ENCODE peak calls at places on chromosomes 7 and 10, in five cellular contexts. M, R, P, D and Q are unnamed samples.

GRCh38 chr7:37216156-37216839 is 232.4 kb downstream of the ELMO1 start:
- DNase-seq in M (no peak), R (no peak), P (no peak), D (no peak), Q (no peak)

GRCh38 chr7:156650042-156650441 is 9.5 kb downstream of the RNF32 start:
- DNase-seq in M (peak), R (peak), P (no peak), D (no peak), Q (peak)

GRCh38 chr10:89351402-89352038 is 23.7 kb downstream of the IFIT3 start:
- DNase-seq in M (no peak), R (peak), P (no peak), D (no peak), Q (no peak)

GRCh38 chr7:158074896-158075632 is 512.6 kb downstream of the PTPRN2 start:
- DNase-seq in M (peak), R (no peak), P (no peak), D (no peak), Q (no peak)

GRCh38 chr7:11709240-11709639 is 122.8 kb downstream of the THSD7A start:
- DNase-seq in M (no peak), R (no peak), P (no peak), D (no peak), Q (no peak)

GRCh38 chr7:44060948-44061644 is 4.3 kb downstream of the PGAM2 start:
- DNase-seq in M (no peak), R (no peak), P (no peak), D (no peak), Q (no peak)

GRCh38 chr7:21702303-21702702 is 159.5 kb downstream of the DNAH11 start:
- DNase-seq in M (no peak), R (no peak), P (no peak), D (no peak), Q (no peak)

GRCh38 chr10:9342865-9343450 is 1288.5 kb downstream of the GATA3 start:
- DNase-seq in M (peak), R (peak), P (no peak), D (no peak), Q (peak)

GRCh38 chr7:128810997-128811396 is 19.2 kb upstream of the FLNC start:
- DNase-seq in M (no peak), R (no peak), P (no peak), D (no peak), Q (no peak)